ENCODE peak calls at places on chromosomes 5 and 9, in six cellular contexts. P is smooth muscle cell of the brain vasculature; A is HCT116; Z is stimulated activated CD8-positive, alpha-beta memory T cell treated with anti-CD3 and anti-CD28 coated beads, Interleukin-12 subunit alpha, Interleukin-12 subunit beta, amount 100 ng/mL, for 4 hours; K is HS-5; H is DMS79. V is an unnamed sample.

GRCh38 chr9:134707031-134707680 is 65.6 kb downstream of the COL5A1 start:
- DNase-seq in P (peak), Z (no peak), A (no peak), H (peak), K (no peak), V (no peak)

GRCh38 chr9:95197692-95198271 is 119.7 kb downstream of the FANCC start:
- DNase-seq in H (peak), P (no peak), Z (no peak), A (no peak), K (no peak), V (no peak)

GRCh38 chr5:74355041-74355440 is 285.5 kb downstream of the ENC1 start:
- DNase-seq in Z (no peak), K (no peak), P (no peak), H (no peak), A (no peak), V (no peak)

GRCh38 chr5:2538169-2538568 is 213.3 kb downstream of the IRX2 start:
- DNase-seq in P (no peak), A (no peak), H (no peak), K (no peak), Z (no peak), V (no peak)

GRCh38 chr9:129361196-129361595 is 183.1 kb upstream of the IER5L start:
- DNase-seq in K (no peak), A (no peak), Z (no peak), P (no peak), H (no peak), V (no peak)

GRCh38 chr9:136091582-136092352 is 3.3 kb downstream of the NACC2 start:
- DNase-seq in K (no peak), P (no peak), A (no peak), H (no peak), Z (no peak), V (no peak)

GRCh38 chr5:131450941-131451340 is 184.1 kb downstream of the RAPGEF6 start:
- DNase-seq in K (no peak), P (no peak), Z (no peak), A (no peak), H (no peak), V (no peak)

GRCh38 chr9:8895498-8896224 is 1096.1 kb upstream of the DMAC1 start:
- DNase-seq in Z (no peak), H (no peak), K (no peak), A (no peak), P (peak), V (no peak)

GRCh38 chr5:15009420-15009819 is 137.8 kb upstream of the ANKH start:
- DNase-seq in H (no peak), K (peak), Z (no peak), A (peak), P (peak), V (no peak)

GRCh38 chr9:86660146-86660545 is 287.2 kb downstream of the GAS1 start:
- DNase-seq in Z (no peak), P (no peak), A (no peak), K (peak), H (no peak), V (no peak)

GRCh38 chr5:161358446-161358845 is 188.1 kb downstream of the GABRB2 start:
- DNase-seq in K (no peak), A (no peak), Z (no peak), P (no peak), H (no peak), V (no peak)

GRCh38 chr5:36243653-36244052 is 1.9 kb upstream of the NADK2 start:
- DNase-seq in K (no peak), A (no peak), P (no peak), Z (no peak), H (no peak), V (no peak)

GRCh38 chr9:90870646-90871326 is 69.2 kb downstream of the SYK start:
- DNase-seq in A (peak), K (peak), Z (no peak), P (peak), H (no peak), V (no peak)

GRCh38 chr5:144072518-144072927 is 97.9 kb downstream of the YIPF5 start:
- DNase-seq in H (no peak), K (peak), Z (no peak), A (no peak), P (no peak), V (no peak)

GRCh38 chr9:87662808-87663528 is 63.0 kb upstream of the CTSL start:
- DNase-seq in P (peak), K (peak), A (peak), Z (no peak), H (no peak), V (no peak)

GRCh38 chr5:10797246-10797645 is 36.2 kb upstream of the DAP start:
- DNase-seq in Z (no peak), P (no peak), K (peak), A (no peak), H (no peak), V (no peak)

GRCh38 chr5:168898261-168898911 is 319.2 kb upstream of the PANK3 start:
- DNase-seq in P (no peak), A (no peak), K (no peak), H (peak), Z (no peak), V (no peak)

GRCh38 chr9:120557205-120557604 is 22.8 kb downstream of the CDK5RAP2 start:
- DNase-seq in Z (no peak), P (no peak), K (no peak), H (no peak), A (no peak), V (no peak)

GRCh38 chr5:137808503-137809135 is 54.5 kb upstream of the HNRNPA0 start:
- DNase-seq in K (no peak), Z (no peak), H (no peak), A (no peak), P (no peak), V (no peak)

GRCh38 chr5:123181394-123181801 is 92.4 kb downstream of the PRDM6 start:
- DNase-seq in P (no peak), H (peak), K (no peak), Z (no peak), A (no peak), V (no peak)

GRCh38 chr5:125326114-125326513 is 579.7 kb upstream of the ZNF608 start:
- DNase-seq in H (peak), A (no peak), K (peak), Z (no peak), P (peak), V (no peak)

GRCh38 chr5:31741496-31741895 is 102.6 kb downstream of the PDZD2 start:
- DNase-seq in Z (no peak), H (no peak), P (no peak), A (no peak), K (no peak), V (no peak)